ENCODE peak calls at places on chromosomes 6 and 20, in five cellular contexts. Y is PC-3; R is adrenal gland; A is CD4-positive, CD25-positive, alpha-beta regulatory T cell; P is pancreas. J is an unnamed sample. For H3K9me3, the result is how much of the 10 kb centered on the place peaks cover.

GRCh38 chr6:45930419-45931059 is 85.1 kb downstream of the CLIC5 start:
- DNase-seq in Y (peak), P (peak), A (peak), R (peak), J (peak)

GRCh38 chr20:44642203-44643153 is 9.0 kb downstream of the ADA start:
- DNase-seq in Y (peak), A (no peak), R (peak), P (peak), J (peak)

GRCh38 chr6:30091577-30092381 is 16.2 kb upstream of the RNF39 start:
- DNase-seq in P (no peak), R (peak), A (no peak), Y (peak), J (no peak)

GRCh38 chr6:45923831-45924391 is 91.7 kb downstream of the CLIC5 start:
- DNase-seq in A (no peak), P (no peak), Y (peak), R (no peak), J (peak)

GRCh38 chr20:19212524-19213502 is at the start of gene SLC24A3:
- DNase-seq in A (no peak), Y (peak), P (peak), R (peak), J (no peak)

GRCh38 chr6:36382976-36383375 is 4.5 kb downstream of the ETV7 start:
- DNase-seq in Y (no peak), R (no peak), P (no peak), A (no peak), J (no peak)

GRCh38 chr6:33868143-33868542 is 64.3 kb upstream of the MLN start:
- DNase-seq in A (no peak), Y (no peak), P (no peak), R (no peak), J (no peak)

GRCh38 chr6:148700713-148701392 is 46.0 kb upstream of the UST start:
- DNase-seq in P (no peak), Y (peak), R (peak), A (no peak), J (no peak)

GRCh38 chr6:122726649-122727048 is 52.9 kb upstream of the FABP7 start:
- DNase-seq in A (no peak), Y (peak), P (no peak), R (no peak), J (no peak)

GRCh38 chr6:22756365-22756764 is 187.0 kb downstream of the HDGFL1 start:
- DNase-seq in A (no peak), P (no peak), Y (peak), R (no peak), J (no peak)

GRCh38 chr6:128847481-128848168 is 35.3 kb upstream of the LAMA2 start:
- DNase-seq in P (no peak), A (no peak), R (no peak), Y (no peak), J (no peak)
- H3K4me3 ChIP-seq in P (no peak), A (no peak), R (no peak), Y (no peak), J (no peak)

GRCh38 chr20:33606114-33606771 is 55.9 kb upstream of the C20orf144 start:
- DNase-seq in P (no peak), A (no peak), R (no peak), Y (no peak), J (no peak)

GRCh38 chr20:33601861-33602260 is 60.3 kb upstream of the C20orf144 start:
- DNase-seq in Y (no peak), A (no peak), R (no peak), P (no peak), J (no peak)

GRCh38 chr20:33602826-33603590 is 59.1 kb upstream of the C20orf144 start:
- DNase-seq in Y (no peak), A (no peak), R (no peak), P (no peak), J (no peak)

GRCh38 chr20:33604991-33605370 is 57.1 kb upstream of the C20orf144 start:
- DNase-seq in A (no peak), Y (no peak), R (no peak), P (no peak), J (no peak)

DNA sequence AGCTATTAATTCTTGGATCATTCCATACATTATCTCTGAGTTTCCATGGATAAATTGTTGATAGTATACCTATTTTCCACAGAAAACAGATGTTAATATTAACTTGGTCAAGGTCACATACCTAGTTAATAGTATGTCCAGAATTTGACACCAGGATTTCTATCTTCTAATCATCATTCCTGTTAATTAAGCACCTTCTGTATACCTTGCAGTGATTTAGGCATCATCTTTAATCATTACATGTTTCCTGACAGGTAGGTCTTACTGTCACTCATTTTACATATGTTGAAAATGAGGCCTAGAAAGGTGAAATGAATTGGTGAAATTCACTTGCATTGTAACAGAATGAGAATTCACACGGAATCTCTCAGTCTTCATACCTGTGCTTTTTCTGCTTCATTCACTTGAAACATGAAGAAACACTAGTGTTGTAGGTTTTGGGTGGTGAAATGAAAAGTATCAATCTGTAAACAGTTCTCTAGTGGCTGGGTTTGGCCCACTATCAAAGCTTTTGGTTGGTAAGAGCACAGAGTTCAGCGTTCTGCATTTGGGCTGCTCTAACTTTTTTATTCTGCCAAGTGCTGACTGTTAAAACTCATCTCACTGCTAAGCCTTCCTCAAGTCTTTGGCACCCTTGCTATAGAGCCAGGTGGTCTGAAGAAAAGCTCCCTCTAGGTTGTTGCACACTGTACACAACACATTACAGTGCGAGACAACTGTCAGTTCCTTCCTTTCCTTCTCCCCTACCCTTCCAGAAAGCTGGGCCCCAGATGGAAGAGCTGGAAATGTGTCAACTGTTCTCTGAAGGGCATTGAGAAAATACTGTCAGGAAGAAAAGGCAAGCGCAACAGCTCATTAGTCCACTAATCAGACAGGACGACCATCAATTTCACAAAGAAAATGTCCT is 57.8 kb upstream of the C20orf144 start:
- DNase-seq in Y (no peak), R (no peak), P (no peak), A (no peak), J (no peak)
- H3K27ac ChIP-seq in Y (no peak), R (no peak), P (no peak), A (no peak), J (no peak)

DNA sequence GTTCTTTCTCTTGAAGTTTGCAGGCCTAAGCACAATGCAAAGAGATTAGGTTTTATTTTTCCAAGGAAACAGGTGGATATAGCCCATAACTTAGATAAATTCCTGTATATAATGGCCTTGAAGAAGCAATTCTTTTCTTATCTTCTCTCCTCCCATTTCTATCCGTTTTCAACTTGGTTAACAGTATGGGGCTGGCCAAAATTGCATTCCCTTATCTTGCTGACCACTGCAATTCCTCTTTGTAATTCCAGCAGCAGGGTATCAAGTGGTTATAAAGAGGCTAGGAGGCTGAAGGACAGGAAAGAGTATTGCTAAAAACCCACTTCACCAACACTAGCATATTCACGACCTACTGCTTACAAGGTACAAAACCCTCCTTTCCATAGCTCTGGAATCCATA is 643.5 kb upstream of the ID4 start:
- DNase-seq in Y (no peak), R (no peak), P (no peak), A (no peak), J (no peak)
- H3K9me3 ChIP-seq in Y (under half), R (under half), P (under half), A (under half), J (under half)

GRCh38 chr6:128516514-128516898 is 3.9 kb downstream of the PTPRK start:
- DNase-seq in P (no peak), R (no peak), Y (peak), A (no peak), J (no peak)
- H3K4me3 ChIP-seq in P (no peak), R (no peak), Y (peak), A (no peak), J (no peak)

GRCh38 chr20:24633521-24633920 is 164.1 kb downstream of the SYNDIG1 start:
- DNase-seq in R (no peak), Y (no peak), A (no peak), P (no peak), J (no peak)
- H3K27ac ChIP-seq in R (no peak), Y (no peak), A (no peak), P (no peak), J (no peak)

GRCh38 chr6:170210026-170210390 is 80.9 kb downstream of the DLL1 start:
- DNase-seq in R (no peak), P (peak), Y (no peak), A (no peak), J (no peak)

GRCh38 chr6:170210651-170211403 is 80.1 kb downstream of the DLL1 start:
- DNase-seq in P (peak), Y (no peak), R (no peak), A (no peak), J (peak)

GRCh38 chr6:170212051-170212756 is 78.7 kb downstream of the DLL1 start:
- DNase-seq in P (peak), R (peak), A (no peak), Y (no peak), J (peak)

GRCh38 chr6:170212956-170213636 is 77.8 kb downstream of the DLL1 start:
- DNase-seq in Y (no peak), A (no peak), P (peak), R (peak), J (no peak)

DNA sequence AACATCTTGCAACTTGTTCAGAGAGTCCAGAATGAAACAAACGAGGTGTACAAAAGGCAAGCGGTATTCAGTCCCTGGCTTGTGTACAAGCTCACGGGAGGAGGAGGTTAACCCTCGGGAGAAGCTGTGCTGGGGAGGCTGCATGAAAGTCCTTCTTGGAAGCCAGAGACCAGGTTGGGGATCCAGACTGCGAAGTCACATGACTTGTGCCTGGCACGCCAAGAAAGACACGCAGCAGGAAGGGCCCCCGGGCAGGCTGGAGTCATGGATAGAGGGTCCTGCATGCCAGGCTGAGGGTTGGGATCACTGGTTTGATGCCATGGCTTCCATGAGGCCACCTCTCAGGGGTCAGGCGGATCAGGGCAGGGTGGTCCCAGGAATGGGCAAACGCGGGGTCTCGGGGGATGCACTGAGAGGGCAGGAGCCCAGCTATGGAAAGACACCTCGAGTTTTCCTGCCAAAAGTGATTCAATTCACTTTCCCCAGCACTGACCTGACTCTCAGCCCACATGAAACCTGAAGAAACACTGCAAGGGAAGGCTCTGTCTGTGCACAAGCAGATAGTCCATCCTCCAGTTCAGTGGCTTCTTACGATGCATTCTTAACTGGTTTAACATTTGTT is 79.4 kb downstream of the DLL1 start:
- DNase-seq in P (peak), R (peak), A (no peak), Y (no peak), J (peak)
- H3K9me3 ChIP-seq in P (under half), R (under half), A (under half), Y (under half), J (under half)

GRCh38 chr20:58655328-58656094 is 4.4 kb downstream of the STX16 start:
- DNase-seq in Y (no peak), A (no peak), P (no peak), R (no peak), J (no peak)
- H3K4me3 ChIP-seq in Y (peak), A (peak), P (no peak), R (no peak), J (no peak)

GRCh38 chr6:42988486-42989020 is 4.2 kb downstream of the PPP2R5D start:
- DNase-seq in A (no peak), R (no peak), Y (peak), P (no peak), J (no peak)

GRCh38 chr6:42993445-42993844 is 9.1 kb downstream of the PPP2R5D start:
- DNase-seq in P (no peak), Y (no peak), R (no peak), A (no peak), J (no peak)

GRCh38 chr6:42987533-42988451 is 3.4 kb downstream of the PPP2R5D start:
- DNase-seq in P (no peak), R (no peak), A (no peak), Y (no peak), J (no peak)

GRCh38 chr6:42984924-42985475 is 630 bp downstream of the PPP2R5D start:
- DNase-seq in P (no peak), Y (peak), A (no peak), R (no peak), J (peak)

GRCh38 chr6:42989923-42990322 is 5.6 kb downstream of the PPP2R5D start:
- DNase-seq in R (no peak), Y (no peak), P (no peak), A (no peak), J (no peak)
- H3K27ac ChIP-seq in R (no peak), Y (no peak), P (no peak), A (no peak), J (no peak)